ENCODE peak calls at places on chromosomes 3 and 15, in ten cellular contexts. M is uterus; C is HCT116; D is dorsolateral prefrontal cortex; W is effector memory CD4-positive, alpha-beta T cell; Z is tibial artery; E is GM23338; F is breast epithelium; H is SJSA1; G is PC-3. Q is an unnamed sample.
A peak's percentile ranks its signal among the peaks of the same experiment; 100 is the strongest.

GRCh38 chr3:114892117-114892870 is 254.8 kb downstream of the ZBTB20 start:
- DNase-seq in M (no peak), C (no peak), D (no peak), W (no peak), Z (no peak), E (no peak), F (no peak), H (no peak), G (no peak), Q (no peak)

GRCh38 chr3:61948699-61949305 is 387.4 kb downstream of the PTPRG start:
- DNase-seq in M (no peak), C (no peak), D (no peak), W (no peak), Z (peak; percentile 59), E (no peak), F (no peak), H (no peak), G (no peak), Q (no peak)

GRCh38 chr3:40741729-40742128 is 217.0 kb downstream of the ZNF621 start:
- DNase-seq in M (peak; percentile 66), C (no peak), D (peak; percentile 24), W (no peak), Z (peak; percentile 31), E (no peak), F (peak; percentile 39), H (no peak), G (no peak), Q (no peak)

GRCh38 chr15:41562258-41562657 is 3.2 kb downstream of the TYRO3 start:
- DNase-seq in M (no peak), C (no peak), D (no peak), W (no peak), Z (no peak), E (no peak), F (no peak), H (no peak), G (no peak), Q (peak; percentile 30)

GRCh38 chr3:23676093-23676492 is 129.7 kb upstream of the UBE2E1 start:
- DNase-seq in M (no peak), C (no peak), D (no peak), W (no peak), Z (no peak), E (no peak), F (no peak), H (no peak), G (peak; percentile 41), Q (no peak)

GRCh38 chr3:174122411-174122810 is 724.9 kb downstream of the NLGN1 start:
- DNase-seq in M (no peak), C (no peak), D (no peak), W (no peak), Z (no peak), E (no peak), F (no peak), H (no peak), G (no peak), Q (no peak)

GRCh38 chr15:80480171-80480811 is 76.1 kb downstream of the ARNT2 start:
- DNase-seq in M (no peak), C (no peak), D (no peak), W (no peak), Z (peak; percentile 54), E (peak; percentile 30), F (no peak), H (no peak), G (no peak), Q (no peak)

GRCh38 chr15:101357333-101357732 is 62.3 kb upstream of the SNRPA1 start:
- DNase-seq in M (no peak), C (no peak), D (no peak), W (no peak), Z (no peak), E (no peak), F (no peak), H (no peak), G (peak; percentile 11), Q (no peak)

GRCh38 chr15:60005352-60006202 is 1.5 kb downstream of the FOXB1 start:
- DNase-seq in M (no peak), C (no peak), D (no peak), W (no peak), Z (no peak), E (peak; percentile 41), F (no peak), H (no peak), G (no peak), Q (peak; percentile 83)

GRCh38 chr3:67635806-67636205 is 18.6 kb downstream of the SUCLG2 start:
- DNase-seq in M (no peak), C (no peak), D (no peak), W (no peak), Z (no peak), E (no peak), F (no peak), H (peak; percentile 14), G (no peak), Q (no peak)

GRCh38 chr3:110814170-110815007 is 257.2 kb upstream of the NECTIN3 start:
- DNase-seq in M (no peak), C (peak; percentile 93), D (no peak), W (no peak), Z (no peak), E (no peak), F (no peak), H (peak; percentile 95), G (peak; percentile 92), Q (no peak)

GRCh38 chr15:82072926-82073537 is 27.2 kb upstream of the MEX3B start:
- DNase-seq in M (no peak), C (no peak), D (no peak), W (no peak), Z (no peak), E (no peak), F (no peak), H (no peak), G (no peak), Q (no peak)

GRCh38 chr3:194129581-194130133 is 6.3 kb upstream of the HES1 start:
- DNase-seq in M (no peak), C (no peak), D (no peak), W (no peak), Z (no peak), E (peak; percentile 86), F (no peak), H (no peak), G (no peak), Q (no peak)

GRCh38 chr3:138944136-138944658 is 2.7 kb downstream of the FOXL2 start:
- DNase-seq in M (no peak), C (no peak), D (no peak), W (no peak), Z (no peak), E (peak; percentile 76), F (no peak), H (no peak), G (no peak), Q (peak; percentile 43)

DNA sequence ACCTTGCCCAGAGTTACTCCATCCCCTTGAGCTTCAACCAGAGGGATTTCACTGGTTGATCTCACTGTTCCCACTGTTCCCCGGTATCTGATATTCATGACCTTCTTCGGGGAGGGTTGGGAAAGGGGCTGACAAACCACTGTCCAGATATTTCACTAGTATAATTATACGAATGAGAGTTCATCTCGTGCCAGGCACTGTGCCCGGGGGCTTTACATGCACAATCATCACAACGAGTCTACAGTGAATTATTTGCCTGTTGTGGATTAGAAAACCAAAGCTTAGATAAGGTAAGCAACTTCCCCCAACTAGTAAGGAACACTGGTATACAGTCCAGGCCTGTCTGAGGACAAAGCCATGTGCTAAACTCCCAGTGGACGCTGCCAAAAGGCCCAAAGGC is 50.0 kb upstream of the RAB6B start:
- DNase-seq in M (no peak), C (no peak), D (no peak), W (no peak), Z (no peak), E (no peak), F (no peak), H (no peak), G (no peak), Q (no peak)
- H3K27ac ChIP-seq in M (peak overlapping the region; percentile 60), C (no peak overlapping the region), D (no peak overlapping the region), W (no peak overlapping the region), Z (no peak overlapping the region), E (no peak overlapping the region), F (peak overlapping the region; percentile 85), H (no peak overlapping the region), G (no peak overlapping the region), Q (peak overlapping the region; percentile 74)

DNA sequence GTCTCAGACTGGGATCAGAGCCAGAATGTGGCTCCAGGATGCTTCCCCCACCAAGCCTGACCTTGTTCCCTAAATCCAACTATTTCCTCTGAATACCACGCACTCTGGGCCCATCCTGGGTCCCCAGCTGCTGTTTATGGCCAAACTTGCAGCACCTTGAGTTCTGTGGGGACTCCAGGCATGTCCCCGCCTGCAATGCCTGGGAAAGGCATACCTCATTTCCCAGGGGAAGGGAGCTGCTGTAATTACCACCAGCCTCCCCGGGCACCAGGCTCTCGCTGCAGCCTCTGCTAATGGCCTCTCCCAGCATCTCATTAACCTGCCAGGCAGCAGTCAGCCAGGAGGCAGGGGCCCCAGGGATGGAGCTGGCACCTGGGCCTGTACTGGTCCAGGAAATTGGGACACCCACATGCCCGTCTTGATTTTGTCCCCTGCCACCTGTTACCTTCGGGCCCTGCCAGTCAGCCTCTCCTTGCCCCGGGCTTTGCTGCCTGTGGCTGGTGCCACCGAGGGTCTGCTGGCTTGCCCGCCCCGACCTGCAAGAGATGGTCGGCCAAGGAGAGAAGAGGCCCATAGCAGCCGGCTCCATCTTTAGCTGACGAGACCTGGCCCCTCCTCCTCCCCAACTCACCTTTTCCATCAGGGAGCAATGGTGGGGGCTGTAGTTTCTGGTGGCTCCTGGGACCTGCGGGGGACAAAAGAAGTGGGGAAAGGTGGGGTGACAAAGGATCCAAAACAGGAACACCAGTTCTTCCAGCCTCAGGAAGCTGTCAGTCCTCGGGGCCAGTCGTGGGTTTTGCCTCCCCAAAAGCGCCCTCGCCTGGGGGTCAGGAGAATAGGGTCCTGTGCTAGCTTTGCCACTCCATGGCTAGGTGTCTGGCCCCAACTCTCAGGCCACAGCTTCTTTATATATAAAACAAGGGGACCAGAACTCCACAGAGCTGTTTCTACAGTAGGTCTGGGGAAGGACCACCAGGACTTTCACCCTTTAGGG is 4.3 kb downstream of the CCDC9B start:
- DNase-seq in M (no peak), C (no peak), D (no peak), W (no peak), Z (no peak), E (peak; percentile 72), F (no peak), H (no peak), G (no peak), Q (peak; percentile 54)
- H3K4me3 ChIP-seq in M (no peak overlapping the region), C (no peak overlapping the region), D (no peak overlapping the region), W (no peak overlapping the region), Z (no peak overlapping the region), E (no peak overlapping the region), F (no peak overlapping the region), H (no peak overlapping the region), G (peak overlapping the region; percentile 75), Q (no peak overlapping the region)

GRCh38 chr3:52020796-52021195 is 25.1 kb upstream of the RPL29 start:
- DNase-seq in M (no peak), C (no peak), D (no peak), W (no peak), Z (no peak), E (no peak), F (no peak), H (no peak), G (no peak), Q (no peak)
- H3K27ac ChIP-seq in M (peak overlapping the region; percentile 81), C (no peak overlapping the region), D (no peak overlapping the region), W (no peak overlapping the region), Z (peak overlapping the region; percentile 92), E (no peak overlapping the region), F (peak overlapping the region; percentile 58), H (no peak overlapping the region), G (no peak overlapping the region), Q (peak overlapping the region; percentile 79)

DNA sequence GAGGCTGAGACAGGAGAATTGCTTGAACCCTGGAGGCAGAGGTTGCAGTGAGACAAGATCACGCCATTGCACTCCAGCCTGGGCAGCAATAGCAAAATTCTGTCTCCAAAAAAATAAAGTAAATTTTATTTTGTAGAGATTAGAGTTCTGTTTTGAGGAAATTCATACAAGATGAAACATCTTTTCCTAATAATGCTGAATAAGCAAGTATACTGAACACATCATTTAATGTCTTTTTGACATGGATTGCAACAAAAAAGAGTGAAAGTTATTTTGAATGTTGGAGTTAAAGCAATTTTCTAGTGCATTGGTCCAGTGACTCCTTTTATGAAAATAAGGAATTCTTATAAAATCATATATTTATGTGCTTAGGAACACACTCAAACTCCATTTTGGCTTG is 20.5 kb downstream of the LCTL start:
- DNase-seq in M (no peak), C (no peak), D (no peak), W (no peak), Z (no peak), E (no peak), F (no peak), H (no peak), G (no peak), Q (no peak)
- H3K4me3 ChIP-seq in M (no peak overlapping the region), C (no peak overlapping the region), D (no peak overlapping the region), W (no peak overlapping the region), Z (no peak overlapping the region), E (no peak overlapping the region), F (no peak overlapping the region), H (no peak overlapping the region), G (no peak overlapping the region), Q (no peak overlapping the region)